ENCODE peak calls at places on chromosomes 11 and 22, in seven cellular contexts. K is K562, W is sigmoid colon, U is HepG2, M is A549, P is GM12878, L is tibial nerve. B is an unnamed sample.

GRCh38 chr22:49553518-49554295 is 274.0 kb downstream of the BRD1 start:
- DNase-seq in K (no peak), W (peak; percentile 46), U (no peak), M (no peak), P (no peak), L (no peak), B (peak; percentile 5)

GRCh38 chr11:119764108-119764874 is 35.3 kb upstream of the NECTIN1 start:
- DNase-seq in K (no peak), W (no peak), U (no peak), M (no peak), P (no peak), L (no peak), B (no peak)

GRCh38 chr22:44181912-44182590 is 1.3 kb downstream of the PARVG start:
- DNase-seq in K (peak; percentile 12), W (no peak), U (no peak), M (no peak), P (no peak), L (no peak), B (no peak)

GRCh38 chr11:121534131-121535093 is 81.6 kb upstream of the SORL1-AS1 start:
- DNase-seq in K (no peak), W (no peak), U (no peak), M (no peak), P (no peak), L (no peak), B (peak; percentile 39)

GRCh38 chr11:129657866-129658557 is 157.6 kb upstream of the TMEM45B start:
- DNase-seq in K (no peak), W (no peak), U (no peak), M (no peak), P (no peak), L (no peak), B (no peak)

GRCh38 chr22:35349704-35350538 is 31.0 kb upstream of the HMOX1 start:
- DNase-seq in K (no peak), W (no peak), U (no peak), M (no peak), P (no peak), L (no peak), B (peak; percentile 70)

GRCh38 chr11:57972013-57972367 is 51.7 kb upstream of the OR9Q1 start:
- DNase-seq in K (no peak), W (no peak), U (peak; percentile 99), M (no peak), P (no peak), L (no peak), B (no peak)

GRCh38 chr11:110447897-110448522 is 18.3 kb downstream of the FDX1 start:
- DNase-seq in K (no peak), W (no peak), U (no peak), M (no peak), P (no peak), L (no peak), B (no peak)

GRCh38 chr11:86954288-86955110 is 696 bp downstream of the FZD4 start:
- DNase-seq in K (peak; percentile 23), W (peak; percentile 72), U (no peak), M (peak; percentile 20), P (no peak), L (peak; percentile 57), B (peak; percentile 63)

GRCh38 chr11:102802341-102802740 is 4.4 kb upstream of the MMP1 start:
- DNase-seq in K (no peak), W (no peak), U (no peak), M (no peak), P (no peak), L (no peak), B (no peak)

GRCh38 chr22:24441406-24442351 is 14.3 kb downstream of the ADORA2A start:
- DNase-seq in K (no peak), W (no peak), U (no peak), M (no peak), P (no peak), L (no peak), B (no peak)

GRCh38 chr22:46001426-46002106 is 24.6 kb upstream of the WNT7B start:
- DNase-seq in K (no peak), W (peak; percentile 65), U (no peak), M (no peak), P (no peak), L (no peak), B (no peak)

GRCh38 chr11:12397953-12398352 is 20.6 kb downstream of the PARVA start:
- DNase-seq in K (no peak), W (peak; percentile 96), U (no peak), M (peak; percentile 50), P (no peak), L (no peak), B (peak; percentile 55)
- TF ChIP-seq EP300 in K (no peak), W (peak; percentile 72), U (no peak), M (no peak), P (no peak), L (peak; percentile 29), B (no peak)

DNA sequence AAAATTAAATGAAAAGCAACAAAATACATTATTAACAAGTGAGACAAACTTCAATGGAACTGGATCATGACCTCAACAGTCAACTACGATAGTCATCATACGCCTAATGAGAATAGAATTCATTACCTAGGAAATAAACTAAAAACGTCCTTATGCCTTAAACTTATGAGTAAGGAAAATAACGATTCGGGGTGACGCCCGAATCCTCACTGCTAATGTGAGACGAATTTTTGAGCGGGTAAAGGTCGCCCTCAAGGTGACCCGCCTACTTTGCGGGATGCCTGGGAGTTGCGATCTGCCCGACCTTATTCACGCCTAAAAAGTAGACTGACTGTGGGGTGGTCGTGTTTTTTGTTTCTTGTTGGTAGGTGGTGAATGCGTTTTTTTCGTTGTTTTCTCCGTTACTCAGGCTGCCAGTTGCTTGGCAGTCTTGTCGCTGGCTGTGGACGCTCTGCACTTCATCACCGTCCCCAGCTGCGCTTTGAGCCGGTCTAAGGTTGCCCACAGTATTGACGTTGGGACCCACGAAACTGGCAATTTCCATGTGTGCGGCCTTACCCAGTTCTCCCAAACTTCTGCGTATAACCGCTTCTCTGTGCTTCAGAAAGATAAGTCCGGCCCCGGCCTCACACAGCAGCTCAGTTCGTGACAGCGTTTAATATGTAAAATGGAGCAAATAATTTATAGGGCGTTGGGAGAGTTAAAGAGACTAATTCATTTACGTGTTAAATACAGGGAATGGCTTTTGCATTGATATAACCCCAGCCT is 593 bp upstream of the POLDIP3 start:
- DNase-seq in K (peak; percentile 61), W (peak; percentile 97), U (peak; percentile 96), M (peak; percentile 96), P (peak; percentile 98), L (peak; percentile 78), B (peak; percentile 82)
- H3K4me3 ChIP-seq in K (no peak overlapping the region), W (peak overlapping the region; percentile 79), U (peak overlapping the region; percentile 75), M (peak overlapping the region; percentile 93), P (peak overlapping the region; percentile 43), L (peak overlapping the region; percentile 84), B (peak overlapping the region; percentile 17)

DNA sequence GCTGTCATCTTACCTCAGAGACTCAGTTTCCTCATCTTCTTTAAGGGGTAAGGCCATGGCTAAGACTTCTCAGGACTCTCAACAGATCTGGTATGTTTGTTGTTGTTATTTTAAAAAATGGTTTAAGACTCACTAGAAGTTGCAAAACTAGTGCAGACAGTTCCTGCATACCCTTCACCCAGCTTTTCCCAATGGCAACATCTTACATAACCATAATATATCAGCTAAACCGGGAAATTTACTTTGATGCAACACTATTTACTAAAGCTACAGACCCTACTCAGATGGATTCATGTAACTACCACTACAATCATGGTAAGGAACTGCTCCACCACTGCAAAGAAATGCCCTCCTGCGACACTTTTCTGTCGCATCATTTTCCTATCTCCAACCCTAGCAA is 20.4 kb downstream of the LGR4 start:
- DNase-seq in K (no peak), W (no peak), U (no peak), M (no peak), P (no peak), L (no peak), B (no peak)
- H3K4me1 ChIP-seq in K (peaks cover 3% of the 10 kb centered on the region), W (peaks cover 27% of the 10 kb centered on the region), U (peaks cover 65% of the 10 kb centered on the region), M (peaks cover 83% of the 10 kb centered on the region), P (no peaks in the 10 kb centered on the region), L (peaks cover 8% of the 10 kb centered on the region), B (peaks cover 5% of the 10 kb centered on the region)

DNA sequence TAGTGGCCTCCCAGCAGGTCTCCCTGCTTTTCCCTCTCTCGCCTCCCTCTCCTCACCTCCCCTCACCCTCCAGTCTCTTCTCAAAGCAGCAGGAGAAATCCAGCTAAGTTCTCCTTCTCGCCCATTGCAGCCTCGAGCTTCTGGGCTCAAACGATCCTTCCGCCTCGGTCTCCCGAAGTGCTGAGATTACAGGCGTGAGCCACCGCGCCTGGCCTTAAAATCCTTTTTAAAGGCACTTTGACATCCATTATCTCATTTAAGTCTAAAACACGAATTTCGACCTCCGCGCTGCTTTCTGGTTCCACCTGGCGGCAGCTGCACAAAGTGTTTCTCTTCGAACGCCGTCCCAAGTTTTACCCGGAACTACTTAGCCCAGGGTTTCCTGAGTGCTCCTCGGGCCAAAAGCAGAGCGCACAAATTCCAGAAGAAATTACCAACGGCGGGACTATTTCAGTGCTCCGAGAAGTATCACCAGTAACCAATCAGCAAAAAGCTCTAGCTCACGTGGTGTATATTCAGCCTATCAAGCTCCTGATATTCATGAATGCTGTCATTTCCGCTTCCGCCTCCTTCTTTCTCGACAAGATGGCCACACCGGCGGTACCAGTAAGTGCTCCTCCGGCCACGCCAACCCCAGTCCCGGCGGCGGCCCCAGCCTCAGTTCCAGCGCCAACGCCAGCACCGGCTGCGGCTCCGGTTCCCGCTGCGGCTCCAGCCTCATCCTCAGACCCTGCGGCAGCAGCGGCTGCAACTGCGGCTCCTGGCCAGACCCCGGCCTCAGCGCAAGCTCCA is at the start of gene EIF3F:
- DNase-seq in K (peak; percentile 94), W (peak; percentile 97), U (peak; percentile 99), M (peak; percentile 100), P (peak; percentile 100), L (peak; percentile 99), B (peak; percentile 89)
- TF ChIP-seq EP300 in K (peak; percentile 45), W (no peak), U (no peak), M (no peak), P (no peak), L (peak; percentile 91), B (no peak)

B was measured in ovary.